ENCODE peak calls at places on chromosomes 13 and 19, in nine cellular contexts. One of them, this sample, is unnamed. For H3K9me3, the result is how much of the 10 kb centered on the place peaks cover.

GRCh38 chr13:107348931-107349330 is 781.0 kb upstream of the ARGLU1 start:
- DNase-seq in BE2C: no peak
- DNase-seq in CD4-positive, alpha-beta memory T cell: no peak
- DNase-seq in IMR-90: peak
- DNase-seq in fibroblast of lung: peak
- DNase-seq in breast epithelium: no peak
- DNase-seq in body of pancreas: no peak
- DNase-seq in CD4-positive, alpha-beta T cell: no peak
- DNase-seq in adipocyte: peak
- DNase-seq in this sample: no peak

GRCh38 chr13:52862358-52863206 is 14.1 kb upstream of the PCDH8 start:
- DNase-seq in BE2C: peak
- DNase-seq in CD4-positive, alpha-beta memory T cell: no peak
- DNase-seq in IMR-90: no peak
- DNase-seq in fibroblast of lung: no peak
- DNase-seq in breast epithelium: no peak
- DNase-seq in body of pancreas: no peak
- DNase-seq in CD4-positive, alpha-beta T cell: no peak
- DNase-seq in adipocyte: no peak
- DNase-seq in this sample: no peak

GRCh38 chr19:4019578-4019977 is 12.0 kb downstream of the PIAS4 start:
- DNase-seq in BE2C: peak
- DNase-seq in CD4-positive, alpha-beta memory T cell: no peak
- DNase-seq in IMR-90: no peak
- DNase-seq in fibroblast of lung: no peak
- DNase-seq in breast epithelium: no peak
- DNase-seq in body of pancreas: no peak
- DNase-seq in CD4-positive, alpha-beta T cell: no peak
- DNase-seq in adipocyte: no peak
- DNase-seq in this sample: no peak

GRCh38 chr13:79405831-79406596 is at the start of gene RBM26:
- DNase-seq in BE2C: peak
- DNase-seq in CD4-positive, alpha-beta memory T cell: peak
- DNase-seq in IMR-90: peak
- DNase-seq in fibroblast of lung: peak
- DNase-seq in breast epithelium: peak
- DNase-seq in body of pancreas: peak
- DNase-seq in CD4-positive, alpha-beta T cell: peak
- DNase-seq in adipocyte: peak
- DNase-seq in this sample: peak

GRCh38 chr19:29217591-29217990 is 4.6 kb upstream of the UQCRFS1 start:
- DNase-seq in BE2C: no peak
- DNase-seq in CD4-positive, alpha-beta memory T cell: no peak
- DNase-seq in IMR-90: no peak
- DNase-seq in fibroblast of lung: no peak
- DNase-seq in breast epithelium: no peak
- DNase-seq in body of pancreas: no peak
- DNase-seq in CD4-positive, alpha-beta T cell: no peak
- DNase-seq in adipocyte: no peak
- DNase-seq in this sample: no peak

GRCh38 chr19:48183356-48183755 is 12.9 kb downstream of the ZSWIM9 start:
- DNase-seq in BE2C: no peak
- DNase-seq in CD4-positive, alpha-beta memory T cell: no peak
- DNase-seq in IMR-90: no peak
- DNase-seq in fibroblast of lung: no peak
- DNase-seq in breast epithelium: no peak
- DNase-seq in body of pancreas: no peak
- DNase-seq in CD4-positive, alpha-beta T cell: no peak
- DNase-seq in adipocyte: no peak
- DNase-seq in this sample: no peak

GRCh38 chr13:49093376-49093775 is 117.7 kb downstream of the FNDC3A start:
- DNase-seq in BE2C: no peak
- DNase-seq in CD4-positive, alpha-beta memory T cell: no peak
- DNase-seq in IMR-90: no peak
- DNase-seq in fibroblast of lung: no peak
- DNase-seq in breast epithelium: no peak
- DNase-seq in body of pancreas: no peak
- DNase-seq in CD4-positive, alpha-beta T cell: no peak
- DNase-seq in adipocyte: no peak
- DNase-seq in this sample: no peak

GRCh38 chr13:43009506-43009905 is 13.9 kb upstream of the DNAJC15 start:
- DNase-seq in BE2C: no peak
- DNase-seq in CD4-positive, alpha-beta memory T cell: no peak
- DNase-seq in IMR-90: peak
- DNase-seq in fibroblast of lung: peak
- DNase-seq in breast epithelium: no peak
- DNase-seq in body of pancreas: no peak
- DNase-seq in CD4-positive, alpha-beta T cell: no peak
- DNase-seq in adipocyte: peak
- DNase-seq in this sample: no peak

GRCh38 chr19:3983936-3984583 is 1.2 kb downstream of the EEF2 start:
- DNase-seq in BE2C: no peak
- DNase-seq in CD4-positive, alpha-beta memory T cell: no peak
- DNase-seq in IMR-90: peak
- DNase-seq in fibroblast of lung: peak
- DNase-seq in breast epithelium: peak
- DNase-seq in body of pancreas: peak
- DNase-seq in CD4-positive, alpha-beta T cell: no peak
- DNase-seq in adipocyte: peak
- DNase-seq in this sample: no peak

GRCh38 chr13:38577048-38577447 is 109.8 kb upstream of the FREM2 start:
- DNase-seq in BE2C: no peak
- DNase-seq in CD4-positive, alpha-beta memory T cell: no peak
- DNase-seq in IMR-90: no peak
- DNase-seq in fibroblast of lung: peak
- DNase-seq in breast epithelium: no peak
- DNase-seq in body of pancreas: no peak
- DNase-seq in CD4-positive, alpha-beta T cell: no peak
- DNase-seq in adipocyte: no peak
- DNase-seq in this sample: no peak

GRCh38 chr19:15926484-15926883 is 7.8 kb downstream of the CYP4F11 start:
- DNase-seq in BE2C: no peak
- DNase-seq in CD4-positive, alpha-beta memory T cell: no peak
- DNase-seq in IMR-90: no peak
- DNase-seq in fibroblast of lung: no peak
- DNase-seq in breast epithelium: no peak
- DNase-seq in body of pancreas: no peak
- DNase-seq in CD4-positive, alpha-beta T cell: no peak
- DNase-seq in adipocyte: no peak
- DNase-seq in this sample: no peak
- H3K9me3 ChIP-seq in BE2C: under half
- H3K9me3 ChIP-seq in CD4-positive, alpha-beta memory T cell: under half
- H3K9me3 ChIP-seq in IMR-90: under half
- H3K9me3 ChIP-seq in fibroblast of lung: under half
- H3K9me3 ChIP-seq in breast epithelium: under half
- H3K9me3 ChIP-seq in body of pancreas: under half
- H3K9me3 ChIP-seq in CD4-positive, alpha-beta T cell: under half
- H3K9me3 ChIP-seq in adipocyte: under half
- H3K9me3 ChIP-seq in this sample: under half

GRCh38 chr19:22144394-22144793 is 52.4 kb downstream of the ZNF676 start:
- DNase-seq in BE2C: peak
- DNase-seq in CD4-positive, alpha-beta memory T cell: peak
- DNase-seq in IMR-90: peak
- DNase-seq in fibroblast of lung: peak
- DNase-seq in breast epithelium: no peak
- DNase-seq in body of pancreas: no peak
- DNase-seq in CD4-positive, alpha-beta T cell: no peak
- DNase-seq in adipocyte: no peak
- DNase-seq in this sample: no peak
- H3K9me3 ChIP-seq in BE2C: under half
- H3K9me3 ChIP-seq in CD4-positive, alpha-beta memory T cell: under half
- H3K9me3 ChIP-seq in IMR-90: under half
- H3K9me3 ChIP-seq in fibroblast of lung: under half
- H3K9me3 ChIP-seq in breast epithelium: half or more
- H3K9me3 ChIP-seq in body of pancreas: under half
- H3K9me3 ChIP-seq in CD4-positive, alpha-beta T cell: half or more
- H3K9me3 ChIP-seq in adipocyte: half or more
- H3K9me3 ChIP-seq in this sample: under half

GRCh38 chr19:52331757-52332156 is 4.3 kb upstream of the ZNF610 start:
- DNase-seq in BE2C: no peak
- DNase-seq in CD4-positive, alpha-beta memory T cell: no peak
- DNase-seq in IMR-90: no peak
- DNase-seq in fibroblast of lung: peak
- DNase-seq in breast epithelium: no peak
- DNase-seq in body of pancreas: no peak
- DNase-seq in CD4-positive, alpha-beta T cell: no peak
- DNase-seq in adipocyte: no peak
- DNase-seq in this sample: no peak
- H3K9me3 ChIP-seq in BE2C: under half
- H3K9me3 ChIP-seq in CD4-positive, alpha-beta memory T cell: half or more
- H3K9me3 ChIP-seq in IMR-90: under half
- H3K9me3 ChIP-seq in fibroblast of lung: under half
- H3K9me3 ChIP-seq in breast epithelium: half or more
- H3K9me3 ChIP-seq in body of pancreas: under half
- H3K9me3 ChIP-seq in CD4-positive, alpha-beta T cell: half or more
- H3K9me3 ChIP-seq in adipocyte: half or more
- H3K9me3 ChIP-seq in this sample: under half

GRCh38 chr19:46089432-46089831 is 35.1 kb downstream of the IGFL3 start:
- DNase-seq in BE2C: no peak
- DNase-seq in CD4-positive, alpha-beta memory T cell: no peak
- DNase-seq in IMR-90: no peak
- DNase-seq in fibroblast of lung: no peak
- DNase-seq in breast epithelium: no peak
- DNase-seq in body of pancreas: no peak
- DNase-seq in CD4-positive, alpha-beta T cell: no peak
- DNase-seq in adipocyte: no peak
- DNase-seq in this sample: no peak
- H3K9me3 ChIP-seq in BE2C: under half
- H3K9me3 ChIP-seq in CD4-positive, alpha-beta memory T cell: under half
- H3K9me3 ChIP-seq in IMR-90: under half
- H3K9me3 ChIP-seq in fibroblast of lung: under half
- H3K9me3 ChIP-seq in breast epithelium: under half
- H3K9me3 ChIP-seq in body of pancreas: under half
- H3K9me3 ChIP-seq in CD4-positive, alpha-beta T cell: under half
- H3K9me3 ChIP-seq in adipocyte: half or more
- H3K9me3 ChIP-seq in this sample: under half